ENCODE peak calls at places on chromosomes 4 and X, in seven cellular contexts. One of them, this sample, is unnamed.

GRCh38 chrX:19789376-19789775 is 98.0 kb downstream of the SH3KBP1 start:
- DNase-seq in GM12878: no peak
- DNase-seq in suprapubic skin: no peak
- DNase-seq in upper lobe of left lung: no peak
- DNase-seq in stomach: no peak
- DNase-seq in spleen: no peak
- DNase-seq in HCT116: no peak
- DNase-seq in this sample: no peak

GRCh38 chr4:15034071-15034764 is 31.9 kb downstream of the CPEB2 start:
- DNase-seq in HCT116: no peak
- DNase-seq in GM12878: no peak
- DNase-seq in suprapubic skin: no peak
- DNase-seq in spleen: no peak
- DNase-seq in stomach: no peak
- DNase-seq in upper lobe of left lung: no peak
- DNase-seq in this sample: no peak

GRCh38 chr4:136599890-136600289 is 932.4 kb downstream of the PCDH18 start:
- DNase-seq in HCT116: no peak
- DNase-seq in spleen: no peak
- DNase-seq in suprapubic skin: no peak
- DNase-seq in GM12878: no peak
- DNase-seq in upper lobe of left lung: no peak
- DNase-seq in stomach: no peak
- DNase-seq in this sample: no peak

GRCh38 chr4:20137176-20137575 is 114.5 kb upstream of the SLIT2 start:
- DNase-seq in upper lobe of left lung: no peak
- DNase-seq in spleen: no peak
- DNase-seq in GM12878: no peak
- DNase-seq in suprapubic skin: no peak
- DNase-seq in HCT116: no peak
- DNase-seq in stomach: no peak
- DNase-seq in this sample: no peak

GRCh38 chr4:158255727-158256324 is 45.5 kb downstream of the TMEM144 start:
- DNase-seq in spleen: no peak
- DNase-seq in stomach: no peak
- DNase-seq in GM12878: no peak
- DNase-seq in suprapubic skin: no peak
- DNase-seq in upper lobe of left lung: no peak
- DNase-seq in HCT116: peak; percentile 36
- DNase-seq in this sample: no peak

GRCh38 chrX:53356186-53356585 is 66.3 kb downstream of the SMC1A start:
- DNase-seq in stomach: no peak
- DNase-seq in GM12878: no peak
- DNase-seq in suprapubic skin: no peak
- DNase-seq in spleen: no peak
- DNase-seq in HCT116: no peak
- DNase-seq in upper lobe of left lung: peak; percentile 10
- DNase-seq in this sample: no peak

GRCh38 chrX:18758166-18758932 is 50.9 kb downstream of the PPEF1 start:
- DNase-seq in HCT116: no peak
- DNase-seq in upper lobe of left lung: no peak
- DNase-seq in suprapubic skin: no peak
- DNase-seq in stomach: no peak
- DNase-seq in spleen: no peak
- DNase-seq in GM12878: no peak
- DNase-seq in this sample: no peak

GRCh38 chrX:42996861-42997260 is 218.9 kb upstream of the PPP1R2C start:
- DNase-seq in suprapubic skin: no peak
- DNase-seq in GM12878: no peak
- DNase-seq in upper lobe of left lung: no peak
- DNase-seq in stomach: no peak
- DNase-seq in HCT116: no peak
- DNase-seq in spleen: no peak
- DNase-seq in this sample: no peak

GRCh38 chrX:39445336-39445735 is 644.1 kb downstream of the MID1IP1 start:
- DNase-seq in HCT116: no peak
- DNase-seq in upper lobe of left lung: no peak
- DNase-seq in spleen: no peak
- DNase-seq in stomach: peak; percentile 40
- DNase-seq in GM12878: no peak
- DNase-seq in suprapubic skin: no peak
- DNase-seq in this sample: no peak

GRCh38 chr4:80201326-80202151 is 4.2 kb downstream of the PRDM8 start:
- DNase-seq in HCT116: no peak
- DNase-seq in stomach: no peak
- DNase-seq in spleen: no peak
- DNase-seq in suprapubic skin: no peak
- DNase-seq in GM12878: no peak
- DNase-seq in upper lobe of left lung: peak; percentile 66
- DNase-seq in this sample: no peak

GRCh38 chr4:100593933-100594332 is 76.1 kb upstream of the EMCN start:
- DNase-seq in upper lobe of left lung: no peak
- DNase-seq in stomach: no peak
- DNase-seq in GM12878: no peak
- DNase-seq in spleen: no peak
- DNase-seq in suprapubic skin: no peak
- DNase-seq in HCT116: no peak
- DNase-seq in this sample: no peak

GRCh38 chrX:109714340-109714958 is 18.6 kb downstream of the ACSL4 start:
- DNase-seq in stomach: no peak
- DNase-seq in upper lobe of left lung: no peak
- DNase-seq in HCT116: peak; percentile 15
- DNase-seq in GM12878: no peak
- DNase-seq in suprapubic skin: no peak
- DNase-seq in spleen: no peak
- DNase-seq in this sample: no peak

GRCh38 chr4:90293320-90293719 is 166.1 kb downstream of the CCSER1 start:
- DNase-seq in stomach: no peak
- DNase-seq in HCT116: no peak
- DNase-seq in GM12878: no peak
- DNase-seq in upper lobe of left lung: no peak
- DNase-seq in spleen: no peak
- DNase-seq in suprapubic skin: no peak
- DNase-seq in this sample: no peak

GRCh38 chr4:78099058-78099457 is 41.9 kb downstream of the FRAS1 start:
- DNase-seq in upper lobe of left lung: no peak
- DNase-seq in spleen: no peak
- DNase-seq in HCT116: no peak
- DNase-seq in GM12878: no peak
- DNase-seq in stomach: no peak
- DNase-seq in suprapubic skin: no peak
- DNase-seq in this sample: no peak

GRCh38 chrX:45755719-45756118 is 555.0 kb upstream of the DIPK2B start:
- DNase-seq in suprapubic skin: no peak
- DNase-seq in HCT116: no peak
- DNase-seq in GM12878: no peak
- DNase-seq in stomach: no peak
- DNase-seq in spleen: no peak
- DNase-seq in upper lobe of left lung: no peak
- DNase-seq in this sample: no peak

DNA sequence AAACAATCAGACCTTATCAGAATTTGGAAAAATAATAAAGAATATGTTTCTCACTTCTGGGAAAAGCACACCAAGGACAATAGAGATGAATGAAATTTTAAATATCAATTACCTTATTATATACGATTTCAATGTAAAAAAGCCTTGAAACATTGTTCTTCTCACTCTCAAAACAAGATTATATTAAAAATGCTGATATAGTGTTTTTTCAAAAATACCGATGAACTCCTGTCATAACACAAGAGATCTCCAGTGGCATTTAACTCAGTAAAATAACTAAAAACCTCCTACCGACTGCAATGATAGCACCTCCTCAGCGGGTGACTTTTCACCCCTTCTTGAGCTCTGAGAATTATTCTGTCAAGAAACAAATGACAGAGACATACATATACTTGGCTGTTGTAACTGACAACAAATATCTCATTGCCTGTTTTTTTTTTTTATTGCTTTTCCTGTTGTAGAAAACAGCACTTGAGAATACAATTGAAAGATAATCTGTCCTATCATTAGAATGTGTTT is 1237.3 kb downstream of the C4orf33 start:
- DNase-seq in stomach: no peak
- DNase-seq in GM12878: no peak
- DNase-seq in upper lobe of left lung: no peak
- DNase-seq in suprapubic skin: no peak
- DNase-seq in spleen: no peak
- DNase-seq in HCT116: no peak
- DNase-seq in this sample: no peak
- TF ChIP-seq POLR2AphosphoS5 in stomach: no peak
- TF ChIP-seq POLR2AphosphoS5 in GM12878: no peak
- TF ChIP-seq POLR2AphosphoS5 in upper lobe of left lung: no peak
- TF ChIP-seq POLR2AphosphoS5 in suprapubic skin: no peak
- TF ChIP-seq POLR2AphosphoS5 in spleen: no peak
- TF ChIP-seq POLR2AphosphoS5 in HCT116: no peak
- TF ChIP-seq POLR2AphosphoS5 in this sample: no peak

DNA sequence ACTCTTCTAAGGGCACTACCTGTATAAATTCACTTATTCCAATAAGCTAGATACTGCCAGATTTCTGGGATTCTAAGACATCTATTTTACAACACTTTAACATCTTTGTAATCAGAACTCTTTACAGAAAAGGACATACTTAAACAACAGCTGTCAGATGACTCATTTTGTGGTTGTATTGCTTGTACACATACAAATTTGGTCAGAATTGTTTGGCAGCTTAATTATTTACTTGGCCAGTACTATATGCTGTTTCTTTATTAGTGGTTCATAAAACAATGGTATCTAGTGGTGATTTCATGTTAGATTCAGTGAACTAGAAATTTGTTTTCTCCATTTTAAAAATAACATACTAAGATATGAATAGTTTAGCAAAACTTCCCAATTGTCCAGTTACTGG is 27.2 kb downstream of the PALLD start:
- DNase-seq in spleen: no peak
- DNase-seq in stomach: no peak
- DNase-seq in GM12878: no peak
- DNase-seq in suprapubic skin: no peak
- DNase-seq in upper lobe of left lung: no peak
- DNase-seq in HCT116: no peak
- DNase-seq in this sample: no peak
- H3K27ac ChIP-seq in spleen: no peak overlapping the region
- H3K27ac ChIP-seq in stomach: no peak overlapping the region
- H3K27ac ChIP-seq in GM12878: no peak overlapping the region
- H3K27ac ChIP-seq in suprapubic skin: no peak overlapping the region
- H3K27ac ChIP-seq in upper lobe of left lung: no peak overlapping the region
- H3K27ac ChIP-seq in HCT116: peak overlapping the region; percentile 57
- H3K27ac ChIP-seq in this sample: no peak overlapping the region

GRCh38 chr4:119209586-119209985 is 2.9 kb upstream of the USP53 start:
- DNase-seq in suprapubic skin: no peak
- DNase-seq in spleen: no peak
- DNase-seq in upper lobe of left lung: no peak
- DNase-seq in HCT116: peak; percentile 44
- DNase-seq in GM12878: no peak
- DNase-seq in stomach: no peak
- DNase-seq in this sample: no peak
- H3K4me1 ChIP-seq in suprapubic skin: peaks cover 36% of the 10 kb centered on the region
- H3K4me1 ChIP-seq in spleen: peaks cover 13% of the 10 kb centered on the region
- H3K4me1 ChIP-seq in upper lobe of left lung: peaks cover 10% of the 10 kb centered on the region
- H3K4me1 ChIP-seq in HCT116: peaks cover 35% of the 10 kb centered on the region
- H3K4me1 ChIP-seq in GM12878: no peaks in the 10 kb centered on the region
- H3K4me1 ChIP-seq in stomach: peaks cover 25% of the 10 kb centered on the region
- H3K4me1 ChIP-seq in this sample: peaks cover 13% of the 10 kb centered on the region

DNA sequence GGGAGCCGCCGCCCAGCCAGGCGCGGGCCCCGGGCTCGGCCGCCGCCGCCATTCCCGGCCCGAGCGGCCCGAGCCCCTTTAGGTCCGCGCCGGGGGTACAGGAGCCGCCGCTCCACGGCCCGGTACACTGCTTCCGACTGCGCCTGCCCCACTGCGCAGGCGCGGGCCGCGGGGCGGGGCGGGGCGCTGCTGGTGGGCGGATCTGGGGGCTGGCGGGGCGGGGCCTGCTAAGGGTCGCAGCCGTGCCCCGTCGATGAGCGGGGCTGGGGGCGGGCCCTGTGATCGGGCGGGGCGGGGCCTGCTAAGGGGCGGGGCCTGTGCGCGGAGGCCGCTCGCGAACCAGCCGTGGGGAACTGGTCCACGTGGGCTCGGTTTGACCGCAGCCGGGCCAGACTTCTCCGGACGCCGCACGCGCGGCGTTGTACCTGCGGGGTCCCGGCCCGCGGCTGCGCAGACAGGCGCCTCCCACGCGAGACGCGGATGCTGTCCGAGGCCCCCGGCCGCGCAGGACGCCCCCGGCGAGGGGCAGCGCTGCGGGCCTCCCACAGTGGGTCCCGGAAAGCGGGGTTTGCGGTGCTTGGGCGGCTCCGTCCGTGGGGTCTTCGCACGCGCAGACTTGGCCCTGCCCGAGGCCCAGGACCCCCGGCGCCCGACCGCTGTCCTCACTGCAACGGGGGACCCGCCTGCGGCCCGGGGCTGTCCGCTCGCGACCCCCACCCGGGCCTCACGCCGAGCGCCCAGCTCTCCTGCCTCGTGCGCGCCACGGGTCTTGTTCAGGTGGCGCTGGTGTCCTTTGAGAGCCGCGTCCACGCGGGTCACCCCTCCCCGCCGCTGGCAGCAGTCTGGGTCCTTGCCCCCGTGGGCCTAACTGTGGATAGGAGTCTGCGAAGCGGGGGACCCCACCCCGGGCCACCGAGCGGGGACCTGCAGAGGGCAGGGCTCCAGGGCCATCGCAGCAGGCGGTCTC is at the start of gene DGKQ:
- DNase-seq in HCT116: no peak
- DNase-seq in spleen: peak; percentile 96
- DNase-seq in stomach: peak; percentile 90
- DNase-seq in upper lobe of left lung: peak; percentile 98
- DNase-seq in suprapubic skin: peak; percentile 93
- DNase-seq in GM12878: no peak
- DNase-seq in this sample: no peak
- TF ChIP-seq POLR2AphosphoS5 in HCT116: peak; percentile 60
- TF ChIP-seq POLR2AphosphoS5 in spleen: peak; percentile 59
- TF ChIP-seq POLR2AphosphoS5 in stomach: no peak
- TF ChIP-seq POLR2AphosphoS5 in upper lobe of left lung: no peak
- TF ChIP-seq POLR2AphosphoS5 in suprapubic skin: no peak
- TF ChIP-seq POLR2AphosphoS5 in GM12878: no peak
- TF ChIP-seq POLR2AphosphoS5 in this sample: no peak

GRCh38 chrX:149837167-149837566 is 43.8 kb upstream of the MAGEA8 start:
- DNase-seq in stomach: no peak
- DNase-seq in upper lobe of left lung: no peak
- DNase-seq in spleen: no peak
- DNase-seq in GM12878: no peak
- DNase-seq in HCT116: no peak
- DNase-seq in suprapubic skin: no peak
- DNase-seq in this sample: no peak
- H3K27ac ChIP-seq in stomach: no peak overlapping the region
- H3K27ac ChIP-seq in upper lobe of left lung: no peak overlapping the region
- H3K27ac ChIP-seq in spleen: no peak overlapping the region
- H3K27ac ChIP-seq in GM12878: no peak overlapping the region
- H3K27ac ChIP-seq in HCT116: no peak overlapping the region
- H3K27ac ChIP-seq in suprapubic skin: no peak overlapping the region
- H3K27ac ChIP-seq in this sample: no peak overlapping the region